ENCODE peak calls at places on chromosome 2, in four cellular contexts. Q is HL-60, H is K562, G is GM12878. E is an unnamed sample.

GRCh38 chr2:14552818-14553217 is 79.7 kb upstream of the LRATD1 start:
- DNase-seq in G (no peak), Q (no peak), H (no peak), E (no peak)

GRCh38 chr2:14673351-14673875 is 40.9 kb downstream of the LRATD1 start:
- DNase-seq in H (no peak), G (no peak), Q (no peak), E (no peak)

GRCh38 chr2:70964596-70965386 is 13.6 kb upstream of the ANKRD53 start:
- DNase-seq in H (peak), G (no peak), Q (no peak), E (peak)

GRCh38 chr2:239329284-239329971 is 71.4 kb downstream of the HDAC4 start:
- DNase-seq in G (no peak), H (no peak), Q (no peak), E (no peak)

GRCh38 chr2:3728104-3729054 is 25.0 kb downstream of the DCDC2C start:
- DNase-seq in H (peak), Q (no peak), G (no peak), E (peak)

GRCh38 chr2:58541511-58541910 is 300.4 kb upstream of the FANCL start:
- DNase-seq in Q (no peak), G (no peak), H (no peak), E (no peak)

GRCh38 chr2:42068571-42069178 is 20.9 kb downstream of the PKDCC start:
- DNase-seq in G (no peak), H (no peak), Q (no peak), E (no peak)

GRCh38 chr2:144596074-144596871 is 76.4 kb upstream of the ZEB2 start:
- DNase-seq in H (peak), G (no peak), Q (no peak), E (no peak)

GRCh38 chr2:27765621-27766286 is 5.8 kb upstream of the MRPL33 start:
- DNase-seq in Q (no peak), H (peak), G (no peak), E (no peak)

GRCh38 chr2:42028571-42029148 is 19.2 kb upstream of the PKDCC start:
- DNase-seq in Q (no peak), H (no peak), G (peak), E (no peak)

GRCh38 chr2:121355488-121355887 is 70.5 kb upstream of the TFCP2L1 start:
- DNase-seq in G (no peak), H (no peak), Q (no peak), E (no peak)

GRCh38 chr2:67451086-67451832 is 54.1 kb downstream of the ETAA1 start:
- DNase-seq in G (no peak), Q (no peak), H (no peak), E (no peak)

GRCh38 chr2:129404000-129404700 is 575.3 kb upstream of the RAB6C start:
- DNase-seq in G (no peak), Q (no peak), H (no peak), E (no peak)

DNA sequence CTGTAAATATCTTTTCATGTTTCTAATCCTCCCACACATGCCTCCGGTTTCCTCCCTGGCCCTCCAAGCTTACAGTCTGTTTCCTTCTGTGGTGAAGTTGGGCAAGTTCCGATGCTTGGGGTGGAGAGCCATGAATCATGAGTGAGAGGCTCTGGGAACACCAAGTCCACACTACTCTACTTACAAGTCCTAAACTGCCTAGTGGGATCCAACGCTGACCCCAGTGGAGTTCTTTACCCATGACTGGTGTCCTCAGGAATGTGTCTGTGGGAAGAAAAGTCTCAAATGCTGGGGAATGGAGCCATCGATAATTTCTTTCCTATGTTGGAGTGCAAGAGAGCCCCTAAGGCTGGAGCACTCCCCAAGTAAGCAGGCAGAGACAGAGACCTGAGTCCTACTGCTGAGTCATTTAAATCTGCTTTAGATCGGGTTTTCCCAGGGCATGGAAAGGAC is 73.5 kb upstream of the KLF7 start:
- DNase-seq in G (no peak), H (peak), Q (peak), E (no peak)
- TF ChIP-seq SPI1 in G (no peak), H (no peak), Q (peak), E (peak)

DNA sequence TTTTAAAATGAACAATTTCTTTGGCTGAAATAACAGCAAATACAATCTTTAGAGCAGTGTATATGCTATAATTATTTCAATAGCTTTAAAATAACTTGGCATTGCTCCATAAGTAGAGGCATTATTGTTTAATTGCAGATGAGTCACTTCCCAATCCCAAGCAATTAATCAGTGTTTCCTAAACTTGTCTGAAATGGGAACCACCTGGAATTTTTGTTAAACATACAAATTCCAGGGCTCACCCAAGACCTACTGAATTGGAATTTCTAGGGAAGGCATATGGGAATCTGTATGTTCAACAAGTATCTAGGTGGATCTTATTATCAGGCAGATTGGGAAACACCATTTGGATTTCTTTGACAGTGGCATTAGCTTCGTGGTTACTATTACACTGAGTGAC is 27.1 kb upstream of the FMNL2 start:
- DNase-seq in G (no peak), Q (no peak), H (no peak), E (no peak)
- TF ChIP-seq SPI1 in G (no peak), Q (no peak), H (no peak), E (no peak)

GRCh38 chr2:20221939-20222768 is 2.8 kb downstream of the SDC1 start:
- DNase-seq in H (no peak), G (peak), Q (no peak), E (no peak)

GRCh38 chr2:20222769-20223344 is 2.1 kb downstream of the SDC1 start:
- DNase-seq in G (no peak), H (no peak), Q (no peak), E (no peak)

GRCh38 chr2:20224191-20224715 is 677 bp downstream of the SDC1 start:
- DNase-seq in Q (no peak), G (no peak), H (no peak), E (no peak)

GRCh38 chr2:20224716-20225293 is at the start of gene SDC1:
- DNase-seq in G (no peak), H (peak), Q (no peak), E (no peak)

DNA sequence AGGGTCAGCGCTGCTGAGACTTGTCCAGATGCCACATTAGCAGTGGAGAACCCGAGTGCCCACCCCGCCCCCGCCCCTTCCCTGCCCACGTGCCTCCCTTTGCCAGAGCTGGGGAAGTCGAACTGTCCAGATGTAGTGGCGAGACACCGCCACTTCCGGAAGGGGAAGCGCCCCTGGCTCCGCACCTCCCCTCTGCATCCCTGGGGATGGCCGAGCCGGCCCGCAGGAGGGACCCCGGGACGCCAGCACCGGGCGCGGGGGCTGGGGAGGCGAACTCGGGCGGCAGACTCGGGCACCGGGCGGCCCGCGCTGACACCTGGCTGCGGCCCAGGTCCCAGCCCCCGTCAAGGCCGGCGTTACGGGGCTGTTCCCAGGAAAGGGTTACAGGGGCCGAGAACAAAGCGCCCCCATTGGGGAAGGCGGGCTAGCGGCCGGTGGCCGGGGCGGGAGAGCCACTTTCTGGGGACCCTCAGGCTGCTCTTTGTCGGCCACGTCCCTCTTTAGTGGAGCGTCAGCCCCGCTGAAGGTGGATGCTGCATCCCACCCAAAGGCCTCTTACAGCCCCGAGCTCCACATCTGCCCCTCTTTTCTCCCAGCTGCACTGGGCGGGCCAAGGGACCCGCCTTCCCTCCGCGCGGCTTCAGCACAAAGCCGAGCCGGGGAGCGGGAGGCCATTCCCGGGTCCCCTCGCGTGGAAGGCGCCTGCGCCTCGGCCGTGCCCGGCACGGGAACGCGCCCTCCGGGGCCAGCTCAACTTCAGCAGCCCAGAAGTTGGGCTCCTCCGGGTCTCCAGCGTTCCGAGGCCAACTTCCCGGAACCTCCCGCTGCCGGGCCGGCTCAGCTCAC is 1.4 kb downstream of the SDC1 start:
- DNase-seq in Q (no peak), H (no peak), G (no peak), E (no peak)
- TF ChIP-seq SPI1 in Q (no peak), H (no peak), G (no peak), E (peak)

DNA sequence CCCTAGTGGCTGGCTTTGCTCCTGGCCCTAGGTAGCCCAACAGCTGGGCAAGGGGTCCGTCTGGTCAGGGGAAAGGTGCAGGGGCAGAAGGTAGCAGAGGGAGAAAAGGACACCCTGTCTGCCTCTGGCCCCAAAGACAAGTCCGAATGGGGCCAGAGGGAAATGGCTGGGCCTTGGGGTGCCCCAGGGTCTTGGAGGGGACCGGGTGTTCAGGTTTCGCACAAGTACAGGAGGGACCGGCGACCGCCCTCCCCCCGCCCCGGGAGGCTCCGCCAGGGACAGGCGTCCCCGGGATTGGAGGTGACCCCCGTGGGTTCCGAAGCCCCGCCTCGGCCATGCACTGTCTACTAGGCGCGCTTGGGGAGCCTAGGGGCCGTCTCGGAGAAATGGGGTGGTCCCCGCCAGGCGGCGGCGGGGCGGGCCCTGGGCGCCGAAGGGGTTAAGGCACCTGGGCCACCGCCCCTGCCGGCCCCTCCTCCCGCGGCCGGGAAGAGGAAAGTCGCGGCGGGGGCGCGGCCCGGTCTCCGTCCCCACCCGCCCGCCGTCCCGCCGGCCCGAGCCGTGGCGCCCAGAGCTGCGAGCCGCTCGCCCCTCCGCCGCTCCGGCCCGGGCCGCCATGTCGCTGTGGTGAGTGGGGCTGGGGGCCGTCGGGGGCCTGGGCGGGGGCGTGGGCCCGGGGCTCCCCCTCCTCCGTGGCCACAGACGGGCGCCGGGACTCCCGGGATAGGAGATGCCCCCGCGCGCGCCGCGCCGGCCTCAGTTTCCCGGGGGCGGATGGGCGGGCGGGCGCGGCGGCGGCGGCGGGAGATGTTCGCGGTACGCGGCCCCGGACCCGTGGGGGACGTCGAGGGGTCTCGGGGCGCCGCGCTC is at the start of gene B3GNT7:
- DNase-seq in Q (no peak), H (peak), G (no peak), E (peak)
- TF ChIP-seq SPI1 in Q (no peak), H (no peak), G (no peak), E (no peak)

E was measured in GM12891.